ENCODE peak calls at places on chromosomes 4 and X, in five cellular contexts. W is A549, J is GM23338, C is GM12878, Q is K562. Z is an unnamed sample.
A peak's percentile ranks its signal among the peaks of the same experiment; 100 is the strongest.

GRCh38 chr4:138204507-138204906 is 37.6 kb downstream of the SLC7A11 start:
- DNase-seq in J (no peak), Q (no peak), W (peak; percentile 78), C (no peak), Z (peak; percentile 42)

GRCh38 chr4:7020856-7021255 is 22.3 kb upstream of the TADA2B start:
- DNase-seq in J (no peak), Q (no peak), C (no peak), W (no peak), Z (no peak)

GRCh38 chr4:10095296-10095991 is 21.2 kb downstream of the WDR1 start:
- DNase-seq in C (no peak), W (no peak), Q (no peak), J (no peak), Z (no peak)

GRCh38 chr4:20638825-20639224 is 61.4 kb upstream of the PACRGL start:
- DNase-seq in C (no peak), Q (no peak), W (no peak), J (no peak), Z (no peak)

GRCh38 chr4:97593248-97593647 is 550.0 kb downstream of the STPG2 start:
- DNase-seq in Q (no peak), C (no peak), W (no peak), J (no peak), Z (no peak)

GRCh38 chr4:124753941-124754581 is 41.5 kb upstream of the ANKRD50 start:
- DNase-seq in C (no peak), Q (no peak), J (peak; percentile 1), W (peak; percentile 19), Z (peak; percentile 6)

GRCh38 chr4:69099910-69100309 is 3.6 kb downstream of the UGT2B7 start:
- DNase-seq in W (no peak), Q (no peak), J (no peak), C (no peak), Z (no peak)

GRCh38 chr4:82785248-82786003 is 13.2 kb downstream of the SCD5 start:
- DNase-seq in W (peak; percentile 62), Q (peak; percentile 20), C (no peak), J (peak; percentile 73), Z (peak; percentile 14)

GRCh38 chr4:156298230-156298629 is 344.6 kb upstream of the CTSO start:
- DNase-seq in W (peak; percentile 17), C (no peak), J (peak; percentile 20), Q (no peak), Z (no peak)

GRCh38 chrX:45196701-45197100 is 4.0 kb downstream of the DIPK2B start:
- DNase-seq in Q (no peak), W (no peak), J (no peak), C (no peak), Z (no peak)

GRCh38 chrX:39258331-39258730 is 457.1 kb downstream of the MID1IP1 start:
- DNase-seq in W (no peak), C (no peak), Q (peak; percentile 27), J (no peak), Z (no peak)

GRCh38 chr4:58761563-58761962 is 1651.4 kb upstream of the IGFBP7 start:
- DNase-seq in W (no peak), J (no peak), C (no peak), Q (no peak), Z (no peak)

GRCh38 chr4:58767598-58767997 is 1657.4 kb upstream of the IGFBP7 start:
- DNase-seq in C (no peak), W (no peak), J (no peak), Q (no peak), Z (no peak)

DNA sequence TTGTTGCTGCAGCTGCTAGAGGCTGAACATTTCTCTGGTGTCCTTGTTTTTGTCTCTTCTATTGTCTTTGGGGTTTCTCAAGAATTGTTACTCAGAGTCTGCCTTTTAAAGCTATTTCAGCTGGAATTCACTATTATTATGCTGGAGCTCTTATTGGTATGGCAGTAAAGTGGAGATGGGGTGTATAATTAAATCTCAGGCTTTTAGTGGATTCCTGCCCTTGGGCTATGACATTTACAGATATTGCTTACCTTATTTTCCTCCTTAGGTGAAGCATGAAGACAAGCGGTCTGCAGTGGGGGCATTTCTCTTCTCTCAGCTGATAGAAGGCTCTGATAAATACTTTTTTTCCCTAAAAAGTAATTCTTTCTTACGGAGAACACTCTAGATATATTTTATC is 1656.6 kb upstream of the IGFBP7 start:
- DNase-seq in C (no peak), J (no peak), W (no peak), Q (no peak), Z (no peak)
- TF ChIP-seq JUNB in C (no peak), J (no peak), W (no peak), Q (no peak), Z (no peak)

GRCh38 chr4:72971572-72971971 is 97.9 kb downstream of the COX18 start:
- DNase-seq in Q (peak; percentile 4), W (peak; percentile 58), C (no peak), J (no peak), Z (no peak)
- TF ChIP-seq JUNB in Q (no peak), W (no peak), C (no peak), J (no peak), Z (no peak)

DNA sequence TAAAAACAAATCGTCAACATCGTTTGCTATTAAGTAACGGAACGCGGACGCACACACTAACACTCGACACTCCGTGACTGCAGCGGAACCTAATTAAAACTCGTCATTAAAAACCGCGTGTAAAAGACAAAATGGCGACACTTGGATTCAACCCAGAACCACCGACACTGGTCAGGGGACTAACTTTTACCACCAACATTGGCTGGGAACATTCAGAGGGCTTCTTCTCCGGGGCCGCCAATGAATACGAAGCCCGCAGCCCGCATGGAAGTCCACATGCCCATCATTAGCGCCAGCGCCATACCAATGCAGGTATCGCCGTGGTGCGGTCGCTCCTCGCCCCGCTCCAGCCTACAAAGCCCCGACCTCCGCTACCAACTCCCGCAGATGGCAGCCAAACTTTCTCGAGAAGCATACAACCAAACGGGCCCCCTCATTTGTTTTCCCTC is 498 bp downstream of the RBMX start:
- DNase-seq in J (peak; percentile 11), Q (peak; percentile 53), C (no peak), W (peak; percentile 18), Z (no peak)
- TF ChIP-seq JUNB in J (no peak), Q (no peak), C (no peak), W (no peak), Z (no peak)

GRCh38 chrX:71909956-71910355 is 689 bp upstream of the NHSL2 start:
- DNase-seq in C (no peak), Q (no peak), J (peak; percentile 66), W (peak; percentile 31), Z (no peak)
- TF ChIP-seq JUNB in C (no peak), Q (no peak), J (no peak), W (no peak), Z (no peak)

GRCh38 chr4:3342182-3342854 is 49.5 kb downstream of the RGS12 start:
- DNase-seq in J (no peak), W (peak; percentile 70), C (no peak), Q (no peak), Z (peak; percentile 85)

GRCh38 chr4:3340038-3340702 is 47.3 kb downstream of the RGS12 start:
- DNase-seq in Q (no peak), C (no peak), W (no peak), J (no peak), Z (no peak)

GRCh38 chr4:3339566-3339965 is 46.7 kb downstream of the RGS12 start:
- DNase-seq in W (no peak), J (no peak), Q (no peak), C (no peak), Z (no peak)

GRCh38 chr4:3341760-3342159 is 48.9 kb downstream of the RGS12 start:
- DNase-seq in C (no peak), Q (no peak), J (no peak), W (no peak), Z (no peak)

GRCh38 chr4:3340703-3341088 is 47.9 kb downstream of the RGS12 start:
- DNase-seq in C (no peak), J (no peak), Q (no peak), W (peak; percentile 14), Z (no peak)
- TF ChIP-seq JUNB in C (no peak), J (no peak), Q (no peak), W (no peak), Z (no peak)

DNA sequence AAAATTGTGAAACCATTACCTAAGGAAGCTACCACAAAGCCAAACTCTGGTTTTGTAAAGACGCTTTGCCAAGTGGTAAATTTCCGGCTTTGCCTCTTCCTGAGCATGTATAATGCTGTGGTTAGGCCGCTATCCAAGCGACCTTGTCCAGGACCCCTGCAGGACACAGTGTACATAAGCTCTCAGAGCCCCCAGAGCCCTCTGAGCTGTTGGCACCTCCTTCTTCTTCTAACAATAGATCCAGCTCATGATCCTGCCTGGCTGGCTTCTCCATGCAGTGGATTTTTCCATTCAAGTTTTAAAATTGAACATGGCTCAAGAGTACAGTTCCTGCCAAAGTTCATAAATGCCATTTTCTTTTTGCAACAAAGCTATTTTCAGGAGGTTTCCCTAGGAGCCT is 326.7 kb downstream of the MAPK10 start:
- DNase-seq in C (no peak), Q (no peak), W (no peak), J (no peak), Z (no peak)
- TF ChIP-seq JUNB in C (no peak), Q (no peak), W (no peak), J (no peak), Z (no peak)

GRCh38 chr4:40678421-40678820 is 48.8 kb upstream of the RBM47 start:
- DNase-seq in Q (no peak), W (no peak), C (no peak), J (no peak), Z (no peak)

GRCh38 chr4:40669504-40669903 is 39.8 kb upstream of the RBM47 start:
- DNase-seq in C (peak; percentile 62), W (no peak), J (no peak), Q (no peak), Z (no peak)

GRCh38 chr4:40672528-40673522 is 43.2 kb upstream of the RBM47 start:
- DNase-seq in Q (peak; percentile 36), C (peak; percentile 98), J (peak; percentile 69), W (peak; percentile 97), Z (peak; percentile 57)

DNA sequence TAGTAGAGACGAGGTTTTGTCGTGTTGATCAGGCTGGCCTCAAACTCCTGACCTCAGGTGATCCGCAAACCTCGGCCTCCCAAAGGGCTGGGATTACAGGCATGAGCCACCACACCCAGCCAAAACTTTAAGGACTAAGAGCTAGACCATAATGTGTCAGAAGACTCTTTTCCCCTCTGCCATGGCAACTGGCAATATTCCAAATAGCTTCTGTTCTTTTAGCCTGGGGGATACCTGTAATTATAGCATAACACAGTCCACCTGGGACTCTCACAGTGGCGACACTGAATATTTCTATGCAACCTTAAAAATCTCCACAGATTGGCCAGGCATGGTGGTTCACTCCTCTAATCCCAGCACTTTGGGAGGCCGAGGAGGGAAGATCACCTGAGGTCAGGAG is 45.5 kb upstream of the RBM47 start:
- DNase-seq in C (no peak), J (no peak), W (no peak), Q (no peak), Z (no peak)
- TF ChIP-seq JUNB in C (no peak), J (no peak), W (no peak), Q (no peak), Z (no peak)

GRCh38 chrX:14697453-14697852 is 168.1 kb downstream of the GLRA2 start:
- DNase-seq in Q (peak; percentile 25), C (no peak), W (peak; percentile 53), J (peak; percentile 64), Z (peak; percentile 23)
- TF ChIP-seq JUNB in Q (no peak), C (no peak), W (no peak), J (no peak), Z (no peak)

Z was measured in HepG2.